ENCODE peak calls at places on chromosomes 1 and 21, in ten cellular contexts. One of them, this sample, is unnamed.

GRCh38 chr21:43298546-43299440 is 128.1 kb downstream of the SIK1 start:
- DNase-seq in IMR-90: no peak
- DNase-seq in ovary: peak; percentile 27
- DNase-seq in CD8-positive, alpha-beta T cell: no peak
- DNase-seq in PC-3: no peak
- DNase-seq in body of pancreas: no peak
- DNase-seq in Panc1: no peak
- DNase-seq in MM.1S: no peak
- DNase-seq in RWPE2: no peak
- DNase-seq in cardiac fibroblast: no peak
- DNase-seq in this sample: no peak

GRCh38 chr1:5239911-5240310 is 585.5 kb downstream of the AJAP1 start:
- DNase-seq in IMR-90: no peak
- DNase-seq in ovary: no peak
- DNase-seq in CD8-positive, alpha-beta T cell: no peak
- DNase-seq in PC-3: no peak
- DNase-seq in body of pancreas: peak; percentile 28
- DNase-seq in Panc1: no peak
- DNase-seq in MM.1S: no peak
- DNase-seq in RWPE2: no peak
- DNase-seq in cardiac fibroblast: no peak
- DNase-seq in this sample: no peak

GRCh38 chr21:14567557-14568279 is 21.6 kb upstream of the SAMSN1 start:
- DNase-seq in IMR-90: no peak
- DNase-seq in ovary: no peak
- DNase-seq in CD8-positive, alpha-beta T cell: no peak
- DNase-seq in PC-3: no peak
- DNase-seq in body of pancreas: no peak
- DNase-seq in Panc1: no peak
- DNase-seq in MM.1S: peak; percentile 30
- DNase-seq in RWPE2: no peak
- DNase-seq in cardiac fibroblast: peak; percentile 61
- DNase-seq in this sample: peak; percentile 45

GRCh38 chr1:207981976-207982375 is 71.1 kb upstream of the CD34 start:
- DNase-seq in IMR-90: no peak
- DNase-seq in ovary: no peak
- DNase-seq in CD8-positive, alpha-beta T cell: no peak
- DNase-seq in PC-3: peak; percentile 22
- DNase-seq in body of pancreas: peak; percentile 28
- DNase-seq in Panc1: no peak
- DNase-seq in MM.1S: peak; percentile 22
- DNase-seq in RWPE2: no peak
- DNase-seq in cardiac fibroblast: no peak
- DNase-seq in this sample: no peak

GRCh38 chr21:26099610-26100219 is 70.9 kb downstream of the APP start:
- DNase-seq in IMR-90: peak; percentile 70
- DNase-seq in ovary: no peak
- DNase-seq in CD8-positive, alpha-beta T cell: no peak
- DNase-seq in PC-3: no peak
- DNase-seq in body of pancreas: no peak
- DNase-seq in Panc1: no peak
- DNase-seq in MM.1S: no peak
- DNase-seq in RWPE2: no peak
- DNase-seq in cardiac fibroblast: no peak
- DNase-seq in this sample: no peak

GRCh38 chr1:87024936-87025537 is 110.6 kb downstream of the HS2ST1 start:
- DNase-seq in IMR-90: peak; percentile 22
- DNase-seq in ovary: no peak
- DNase-seq in CD8-positive, alpha-beta T cell: no peak
- DNase-seq in PC-3: peak; percentile 62
- DNase-seq in body of pancreas: peak; percentile 7
- DNase-seq in Panc1: peak; percentile 47
- DNase-seq in MM.1S: peak; percentile 23
- DNase-seq in RWPE2: no peak
- DNase-seq in cardiac fibroblast: peak; percentile 61
- DNase-seq in this sample: peak; percentile 55

GRCh38 chr1:153774780-153775431 is at the start of gene SLC27A3:
- DNase-seq in IMR-90: no peak
- DNase-seq in ovary: peak; percentile 87
- DNase-seq in CD8-positive, alpha-beta T cell: no peak
- DNase-seq in PC-3: peak; percentile 53
- DNase-seq in body of pancreas: peak; percentile 71
- DNase-seq in Panc1: no peak
- DNase-seq in MM.1S: no peak
- DNase-seq in RWPE2: no peak
- DNase-seq in cardiac fibroblast: peak; percentile 35
- DNase-seq in this sample: peak; percentile 48

GRCh38 chr1:3902546-3902945 is 2.5 kb upstream of the C1orf174 start:
- DNase-seq in IMR-90: no peak
- DNase-seq in ovary: no peak
- DNase-seq in CD8-positive, alpha-beta T cell: no peak
- DNase-seq in PC-3: no peak
- DNase-seq in body of pancreas: no peak
- DNase-seq in Panc1: no peak
- DNase-seq in MM.1S: no peak
- DNase-seq in RWPE2: no peak
- DNase-seq in cardiac fibroblast: no peak
- DNase-seq in this sample: no peak

GRCh38 chr1:156645666-156646065 is 3.7 kb downstream of the BCAN start:
- DNase-seq in IMR-90: no peak
- DNase-seq in ovary: no peak
- DNase-seq in CD8-positive, alpha-beta T cell: no peak
- DNase-seq in PC-3: no peak
- DNase-seq in body of pancreas: no peak
- DNase-seq in Panc1: no peak
- DNase-seq in MM.1S: no peak
- DNase-seq in RWPE2: no peak
- DNase-seq in cardiac fibroblast: no peak
- DNase-seq in this sample: no peak

GRCh38 chr1:156647351-156647750 is 5.4 kb downstream of the BCAN start:
- DNase-seq in IMR-90: no peak
- DNase-seq in ovary: no peak
- DNase-seq in CD8-positive, alpha-beta T cell: no peak
- DNase-seq in PC-3: no peak
- DNase-seq in body of pancreas: no peak
- DNase-seq in Panc1: no peak
- DNase-seq in MM.1S: no peak
- DNase-seq in RWPE2: no peak
- DNase-seq in cardiac fibroblast: no peak
- DNase-seq in this sample: no peak

GRCh38 chr1:156646738-156647211 is 4.9 kb downstream of the BCAN start:
- DNase-seq in IMR-90: no peak
- DNase-seq in ovary: no peak
- DNase-seq in CD8-positive, alpha-beta T cell: no peak
- DNase-seq in PC-3: no peak
- DNase-seq in body of pancreas: no peak
- DNase-seq in Panc1: no peak
- DNase-seq in MM.1S: no peak
- DNase-seq in RWPE2: no peak
- DNase-seq in cardiac fibroblast: no peak
- DNase-seq in this sample: no peak

GRCh38 chr1:156648496-156648895 is 6.6 kb downstream of the BCAN start:
- DNase-seq in IMR-90: no peak
- DNase-seq in ovary: no peak
- DNase-seq in CD8-positive, alpha-beta T cell: no peak
- DNase-seq in PC-3: no peak
- DNase-seq in body of pancreas: no peak
- DNase-seq in Panc1: no peak
- DNase-seq in MM.1S: no peak
- DNase-seq in RWPE2: no peak
- DNase-seq in cardiac fibroblast: no peak
- DNase-seq in this sample: no peak

DNA sequence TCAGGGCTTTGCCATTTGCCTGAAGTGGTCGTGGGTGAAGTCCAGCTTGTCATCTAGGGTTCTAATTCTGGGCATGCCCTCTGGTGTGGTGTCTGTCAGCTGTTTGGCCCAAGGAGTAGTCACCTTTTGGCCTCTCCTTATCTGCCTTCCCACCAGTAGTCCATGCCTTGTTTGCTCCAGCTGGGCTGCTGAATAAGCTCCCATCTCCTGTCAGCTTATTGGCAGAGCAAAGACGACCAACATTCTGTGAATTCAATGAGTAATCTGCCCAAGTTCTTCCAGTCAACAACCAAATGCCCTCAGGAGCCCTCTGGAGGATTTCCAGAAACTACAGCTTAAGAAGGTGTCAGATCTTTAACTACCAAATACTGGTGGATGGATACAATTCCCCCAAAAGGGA is 7.0 kb downstream of the BCAN start:
- DNase-seq in IMR-90: no peak
- DNase-seq in ovary: no peak
- DNase-seq in CD8-positive, alpha-beta T cell: no peak
- DNase-seq in PC-3: peak; percentile 62
- DNase-seq in body of pancreas: peak; percentile 54
- DNase-seq in Panc1: no peak
- DNase-seq in MM.1S: no peak
- DNase-seq in RWPE2: no peak
- DNase-seq in cardiac fibroblast: no peak
- DNase-seq in this sample: peak; percentile 35
- TF ChIP-seq CTCF in IMR-90: no peak
- TF ChIP-seq CTCF in ovary: no peak
- TF ChIP-seq CTCF in CD8-positive, alpha-beta T cell: no peak
- TF ChIP-seq CTCF in PC-3: no peak
- TF ChIP-seq CTCF in body of pancreas: peak; percentile 5
- TF ChIP-seq CTCF in Panc1: no peak
- TF ChIP-seq CTCF in MM.1S: no peak
- TF ChIP-seq CTCF in RWPE2: no peak
- TF ChIP-seq CTCF in cardiac fibroblast: no peak
- TF ChIP-seq CTCF in this sample: no peak

DNA sequence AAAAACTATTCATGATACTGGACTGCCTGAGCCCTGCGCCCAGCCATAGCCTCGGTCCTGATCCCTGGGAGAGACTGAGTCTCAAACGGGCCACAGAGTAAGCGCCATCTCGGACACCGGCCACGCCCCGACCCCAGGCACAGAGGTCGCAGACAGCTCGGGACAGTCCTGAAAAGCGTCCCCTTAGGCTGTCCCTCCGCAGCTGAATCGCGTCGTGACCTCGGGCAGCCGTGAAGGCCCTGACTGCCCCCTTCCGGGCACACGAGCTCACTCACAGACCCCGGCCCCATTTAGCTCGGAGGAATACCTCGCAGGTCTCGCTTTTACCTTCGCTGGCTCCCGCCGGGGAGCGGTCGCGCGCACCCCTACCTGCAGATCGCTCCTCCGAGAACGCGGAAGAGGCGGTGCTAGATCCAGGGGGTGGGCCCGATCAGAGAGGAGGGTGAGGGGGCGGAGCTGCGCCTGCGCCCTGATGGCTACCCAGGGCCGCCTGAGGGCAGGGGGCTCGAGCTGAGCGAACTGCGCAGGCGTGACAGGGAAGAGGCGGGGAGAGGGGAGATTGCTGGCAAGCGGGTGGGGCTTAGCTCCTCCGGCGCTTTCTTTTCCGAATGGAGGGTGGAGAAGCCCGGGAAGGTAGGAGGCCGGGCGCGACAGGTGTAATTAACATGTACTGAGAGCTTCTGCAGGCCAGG is at the start of gene MKNK1:
- DNase-seq in IMR-90: peak; percentile 90
- DNase-seq in ovary: peak; percentile 99
- DNase-seq in CD8-positive, alpha-beta T cell: peak; percentile 98
- DNase-seq in PC-3: peak; percentile 97
- DNase-seq in body of pancreas: peak; percentile 99
- DNase-seq in Panc1: peak; percentile 84
- DNase-seq in MM.1S: peak; percentile 97
- DNase-seq in RWPE2: peak; percentile 91
- DNase-seq in cardiac fibroblast: peak; percentile 93
- DNase-seq in this sample: peak; percentile 85
- TF ChIP-seq CTCF in IMR-90: peak; percentile 16
- TF ChIP-seq CTCF in ovary: no peak
- TF ChIP-seq CTCF in CD8-positive, alpha-beta T cell: no peak
- TF ChIP-seq CTCF in PC-3: no peak
- TF ChIP-seq CTCF in body of pancreas: peak; percentile 22
- TF ChIP-seq CTCF in Panc1: no peak
- TF ChIP-seq CTCF in MM.1S: peak; percentile 7
- TF ChIP-seq CTCF in RWPE2: no peak
- TF ChIP-seq CTCF in cardiac fibroblast: peak; percentile 15
- TF ChIP-seq CTCF in this sample: no peak

DNA sequence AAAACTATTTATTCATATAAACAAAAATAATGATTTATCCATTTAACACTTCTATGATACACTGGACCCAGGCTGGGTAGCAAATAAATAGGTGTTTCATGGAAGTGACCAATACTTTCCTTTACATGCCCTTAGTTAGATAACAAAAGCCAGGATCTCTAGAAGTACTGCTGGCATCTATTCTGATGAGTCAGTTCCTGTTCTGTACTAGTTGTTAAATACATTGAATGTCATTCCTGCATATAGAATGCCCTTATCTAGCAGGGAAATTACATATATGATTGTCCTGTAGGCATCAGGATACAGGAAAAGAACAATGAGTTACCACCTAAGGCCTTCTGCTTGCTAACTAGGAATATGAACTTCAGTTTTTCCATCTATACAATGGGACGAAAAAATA is 130.8 kb downstream of the HFM1 start:
- DNase-seq in IMR-90: no peak
- DNase-seq in ovary: no peak
- DNase-seq in CD8-positive, alpha-beta T cell: no peak
- DNase-seq in PC-3: peak; percentile 35
- DNase-seq in body of pancreas: no peak
- DNase-seq in Panc1: no peak
- DNase-seq in MM.1S: no peak
- DNase-seq in RWPE2: no peak
- DNase-seq in cardiac fibroblast: peak; percentile 29
- DNase-seq in this sample: peak; percentile 70
- TF ChIP-seq CTCF in IMR-90: no peak
- TF ChIP-seq CTCF in ovary: no peak
- TF ChIP-seq CTCF in CD8-positive, alpha-beta T cell: no peak
- TF ChIP-seq CTCF in PC-3: no peak
- TF ChIP-seq CTCF in body of pancreas: no peak
- TF ChIP-seq CTCF in Panc1: no peak
- TF ChIP-seq CTCF in MM.1S: no peak
- TF ChIP-seq CTCF in RWPE2: no peak
- TF ChIP-seq CTCF in cardiac fibroblast: no peak
- TF ChIP-seq CTCF in this sample: no peak

DNA sequence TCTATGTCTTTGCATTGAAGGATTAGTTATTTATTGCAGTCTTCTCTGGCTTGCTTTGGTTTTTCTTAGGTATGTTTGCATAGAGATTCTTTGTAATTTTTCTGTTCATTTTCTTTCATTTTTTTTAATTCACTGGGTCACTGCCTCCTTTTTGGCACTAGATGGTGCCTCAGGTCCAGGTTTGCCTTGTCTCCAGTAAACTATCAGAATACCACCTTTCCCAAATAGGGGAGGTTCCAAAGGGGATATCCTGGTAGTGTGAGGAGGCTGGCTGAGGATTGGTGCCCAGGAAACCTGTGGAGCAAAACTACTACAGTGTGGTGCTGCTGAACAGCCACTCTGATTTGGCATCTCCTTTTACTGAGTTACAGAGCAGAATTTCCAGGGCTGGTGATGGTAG is 257.1 kb downstream of the KCTD3 start:
- DNase-seq in IMR-90: peak; percentile 45
- DNase-seq in ovary: no peak
- DNase-seq in CD8-positive, alpha-beta T cell: no peak
- DNase-seq in PC-3: peak; percentile 59
- DNase-seq in body of pancreas: no peak
- DNase-seq in Panc1: no peak
- DNase-seq in MM.1S: no peak
- DNase-seq in RWPE2: no peak
- DNase-seq in cardiac fibroblast: no peak
- DNase-seq in this sample: no peak
- TF ChIP-seq CTCF in IMR-90: peak; percentile 83
- TF ChIP-seq CTCF in ovary: no peak
- TF ChIP-seq CTCF in CD8-positive, alpha-beta T cell: no peak
- TF ChIP-seq CTCF in PC-3: peak; percentile 97
- TF ChIP-seq CTCF in body of pancreas: no peak
- TF ChIP-seq CTCF in Panc1: peak; percentile 26
- TF ChIP-seq CTCF in MM.1S: peak; percentile 42
- TF ChIP-seq CTCF in RWPE2: peak; percentile 20
- TF ChIP-seq CTCF in cardiac fibroblast: peak; percentile 36
- TF ChIP-seq CTCF in this sample: no peak

GRCh38 chr21:39720126-39720778 is 24.7 kb upstream of the IGSF5 start:
- DNase-seq in IMR-90: no peak
- DNase-seq in ovary: no peak
- DNase-seq in CD8-positive, alpha-beta T cell: no peak
- DNase-seq in PC-3: peak; percentile 31
- DNase-seq in body of pancreas: no peak
- DNase-seq in Panc1: no peak
- DNase-seq in MM.1S: no peak
- DNase-seq in RWPE2: no peak
- DNase-seq in cardiac fibroblast: no peak
- DNase-seq in this sample: no peak
- TF ChIP-seq CTCF in IMR-90: no peak
- TF ChIP-seq CTCF in ovary: no peak
- TF ChIP-seq CTCF in CD8-positive, alpha-beta T cell: no peak
- TF ChIP-seq CTCF in PC-3: no peak
- TF ChIP-seq CTCF in body of pancreas: no peak
- TF ChIP-seq CTCF in Panc1: no peak
- TF ChIP-seq CTCF in MM.1S: peak; percentile 13
- TF ChIP-seq CTCF in RWPE2: no peak
- TF ChIP-seq CTCF in cardiac fibroblast: no peak
- TF ChIP-seq CTCF in this sample: no peak

This sample was measured in bronchial epithelial cell.